ENCODE peak calls at places on chromosomes 7 and 10, in ten cellular contexts. S, O, X, U, I, F, N, Y, Z and W are unnamed samples.

GRCh38 chr7:143375298-143376034 is 5.7 kb upstream of the ZYX start:
- DNase-seq in Z (no peak), Y (no peak), N (no peak), I (no peak), X (no peak), U (no peak), O (peak; percentile 48), S (no peak), F (no peak), W (no peak)

GRCh38 chr10:69295027-69295426 is 16.7 kb downstream of the HK1 start:
- DNase-seq in F (no peak), I (no peak), Z (no peak), X (no peak), S (no peak), N (no peak), O (no peak), U (no peak), Y (no peak), W (no peak)

GRCh38 chr7:27697861-27698430 is 35.3 kb upstream of the HIBADH start:
- DNase-seq in Z (no peak), O (no peak), U (peak; percentile 52), N (no peak), I (peak; percentile 39), S (no peak), F (no peak), X (no peak), Y (no peak), W (peak; percentile 44)

GRCh38 chr10:32948451-32948850 is 9.6 kb downstream of the ITGB1 start:
- DNase-seq in X (no peak), Y (no peak), O (no peak), U (no peak), I (peak; percentile 87), N (no peak), S (no peak), F (no peak), Z (no peak), W (no peak)

GRCh38 chr10:86936661-86937501 is 20.5 kb downstream of the MMRN2 start:
- DNase-seq in I (no peak), U (no peak), F (peak; percentile 25), O (peak; percentile 59), N (peak; percentile 75), X (no peak), Y (no peak), S (no peak), Z (peak; percentile 55), W (peak; percentile 63)

GRCh38 chr10:62453274-62453673 is 79.1 kb downstream of the ZNF365 start:
- DNase-seq in N (no peak), Z (no peak), S (no peak), F (no peak), X (no peak), Y (no peak), O (no peak), I (no peak), U (no peak), W (no peak)

GRCh38 chr10:17805921-17806577 is 3.1 kb upstream of the MRC1 start:
- DNase-seq in S (peak; percentile 24), I (no peak), X (no peak), Y (no peak), U (peak; percentile 47), F (no peak), O (peak; percentile 66), N (no peak), Z (no peak), W (no peak)

GRCh38 chr7:100545636-100546128 is 6.7 kb downstream of the AGFG2 start:
- DNase-seq in F (peak; percentile 88), N (no peak), X (no peak), I (peak; percentile 95), Y (no peak), O (peak; percentile 85), U (peak; percentile 91), Z (peak; percentile 94), S (peak; percentile 71), W (peak; percentile 94)

GRCh38 chr10:57979986-57980385 is 287.7 kb downstream of the IPMK start:
- DNase-seq in I (no peak), N (no peak), O (no peak), U (no peak), X (no peak), Y (no peak), S (no peak), Z (no peak), F (no peak), W (peak; percentile 64)

GRCh38 chr7:41693150-41693997 is 9.5 kb downstream of the INHBA start:
- DNase-seq in Y (no peak), S (no peak), U (no peak), N (no peak), Z (no peak), O (no peak), I (no peak), X (no peak), F (no peak), W (peak; percentile 83)

GRCh38 chr7:47653550-47654351 is 71.8 kb upstream of the TNS3 start:
- DNase-seq in Y (no peak), N (no peak), X (no peak), Z (peak; percentile 67), U (no peak), F (peak; percentile 66), O (peak; percentile 66), S (peak; percentile 15), I (no peak), W (no peak)

DNA sequence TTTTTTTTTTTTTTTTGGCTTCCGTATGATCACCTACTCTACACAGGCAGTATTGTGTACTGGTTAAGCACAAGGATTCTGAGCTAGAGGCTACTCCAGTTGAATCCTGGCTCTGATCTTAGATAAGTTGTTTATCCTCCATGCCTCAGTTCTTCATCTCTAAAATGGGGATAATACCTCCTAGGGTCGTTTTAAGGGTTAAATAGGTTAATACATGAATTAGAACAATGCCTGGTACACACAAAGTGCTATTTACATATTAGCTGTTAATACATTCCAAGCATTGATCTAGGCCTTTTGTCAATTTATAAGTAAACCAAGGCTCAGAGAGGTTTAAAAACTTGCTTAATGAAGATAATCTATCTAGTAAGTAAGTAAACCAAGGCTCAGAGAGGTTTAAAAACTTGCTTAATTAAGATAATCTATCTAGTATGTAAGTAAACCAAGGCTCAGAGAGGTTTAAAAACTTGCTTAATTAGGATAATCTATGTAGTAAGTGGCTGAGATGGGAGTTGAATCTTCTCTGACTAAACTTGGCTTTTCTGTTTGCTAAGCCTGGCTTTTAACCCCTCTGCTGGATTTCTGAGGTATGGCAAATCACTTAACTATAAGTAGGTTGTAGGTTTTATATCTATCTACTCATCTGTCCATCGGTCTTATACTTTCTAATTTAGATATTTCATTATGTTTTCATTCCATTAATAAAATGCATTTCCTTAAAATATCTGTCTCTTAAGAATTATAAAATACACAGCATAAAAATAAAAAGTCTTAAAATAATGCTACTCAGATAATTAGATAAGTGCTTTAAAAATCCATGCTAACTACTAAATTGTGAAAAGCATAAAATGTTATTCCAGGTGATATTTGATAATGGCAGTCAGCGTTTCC is 59.2 kb downstream of the ST7 start:
- DNase-seq in F (peak; percentile 51), N (no peak), Y (no peak), X (no peak), O (no peak), U (peak; percentile 84), S (peak; percentile 70), Z (peak; percentile 64), I (peak; percentile 22), W (peak; percentile 79)
- TF ChIP-seq CTCF in F (peak; percentile 62), N (no peak), Y (no peak), X (no peak), O (peak; percentile 73), U (peak; percentile 53), S (peak; percentile 46), Z (peak; percentile 47), I (peak; percentile 14), W (peak; percentile 61)

DNA sequence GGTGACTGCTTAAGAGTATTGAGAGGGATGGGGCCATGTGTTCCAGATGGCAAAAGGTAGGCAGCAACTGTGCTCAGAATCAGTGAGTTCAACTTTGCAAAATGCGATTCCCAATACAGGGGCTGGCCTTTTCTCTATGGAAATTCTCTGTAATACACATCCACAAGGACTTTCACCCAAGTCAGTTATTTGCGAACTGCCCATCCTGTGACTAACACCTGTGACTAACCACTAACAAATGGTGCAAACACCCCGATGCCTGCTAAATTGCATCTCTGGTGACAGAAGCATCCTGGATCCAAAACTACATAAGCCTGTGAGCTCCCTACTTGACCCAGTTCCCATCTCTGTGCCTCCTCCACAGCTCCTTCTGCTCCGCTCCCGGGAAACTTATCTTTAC is 9.0 kb upstream of the CUZD1 start:
- DNase-seq in U (no peak), X (no peak), N (no peak), Z (peak; percentile 69), Y (no peak), F (peak; percentile 58), I (no peak), S (no peak), O (no peak), W (peak; percentile 53)
- H3K4me3 ChIP-seq in U (no peak overlapping the region), X (no peak overlapping the region), N (no peak overlapping the region), Z (no peak overlapping the region), Y (no peak overlapping the region), F (no peak overlapping the region), I (no peak overlapping the region), S (no peak overlapping the region), O (no peak overlapping the region), W (no peak overlapping the region)

DNA sequence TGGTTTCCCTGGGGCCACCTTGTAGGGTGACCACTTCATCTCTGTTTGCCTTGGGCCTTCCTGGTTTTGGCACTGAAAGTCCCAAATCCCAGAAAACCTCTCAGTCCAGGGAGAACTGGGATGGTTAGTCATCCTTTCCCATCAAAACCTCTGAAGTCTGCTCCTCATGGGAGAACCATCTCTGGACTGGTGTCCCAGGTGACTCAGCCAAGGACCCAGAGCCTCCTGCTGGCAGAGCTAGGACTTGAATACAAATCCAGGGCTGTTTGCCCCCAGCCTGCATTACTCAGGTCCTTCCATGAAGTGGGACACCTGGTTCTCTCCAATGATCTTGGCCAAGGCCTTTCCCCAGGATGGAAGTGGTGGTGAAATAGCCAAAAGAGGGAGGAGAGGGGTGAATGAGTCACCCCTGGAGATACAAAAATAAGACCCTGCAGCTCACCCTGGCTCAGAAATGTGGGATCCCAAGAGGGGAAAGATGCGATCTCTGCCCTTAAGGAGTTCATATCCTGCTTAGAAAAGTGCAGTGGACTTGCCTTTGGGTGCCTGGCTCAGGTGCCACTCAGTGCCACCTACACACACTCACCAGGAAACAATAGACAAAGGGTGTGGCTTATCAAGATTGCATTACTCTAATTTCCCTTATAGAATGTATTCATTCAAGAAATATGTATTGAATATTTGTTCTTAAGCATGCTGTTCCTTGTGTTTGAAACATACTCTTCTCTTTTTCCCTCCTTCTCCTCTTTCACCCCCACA is 22.0 kb downstream of the ADRA2A start:
- DNase-seq in Z (no peak), O (no peak), F (no peak), I (no peak), N (peak; percentile 40), S (no peak), U (peak; percentile 12), Y (no peak), X (no peak), W (peak; percentile 1)
- TF ChIP-seq CTCF in Z (peak; percentile 12), O (peak; percentile 50), F (peak; percentile 17), I (peak; percentile 17), N (no peak), S (no peak), U (peak; percentile 14), Y (no peak), X (no peak), W (peak; percentile 18)

DNA sequence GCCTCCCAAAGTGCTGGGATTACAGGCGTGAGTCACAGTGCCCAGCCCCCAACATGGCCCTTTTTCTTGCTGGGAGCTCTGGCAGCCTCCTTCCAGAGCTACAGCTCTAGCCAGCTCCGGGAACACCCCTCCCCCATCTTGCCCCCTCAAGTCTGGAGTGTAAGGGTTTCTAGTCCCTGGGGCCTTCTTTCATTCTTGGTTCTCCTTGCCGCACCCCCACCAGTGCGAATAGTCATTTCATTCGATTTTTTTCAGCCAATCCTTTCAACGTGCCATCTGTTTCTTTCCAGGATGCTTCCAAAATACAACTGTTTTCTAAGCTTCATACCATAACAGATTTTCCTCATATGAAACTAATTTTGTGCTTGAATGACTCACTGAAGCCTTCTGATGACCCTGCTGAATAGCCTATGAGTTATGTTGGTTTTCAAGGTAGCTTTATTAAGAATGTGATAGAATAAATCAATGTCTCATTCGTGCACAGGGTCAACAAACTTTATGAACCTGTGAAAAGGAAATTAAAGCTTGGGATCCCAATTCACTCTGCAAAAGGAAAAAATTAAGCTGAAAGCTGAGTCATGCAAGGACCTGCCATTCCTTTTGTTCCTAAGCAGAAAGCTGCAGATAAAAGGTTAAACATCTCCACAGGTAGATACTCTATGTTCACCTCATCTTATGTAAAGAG is 38.6 kb downstream of the CDC14C start:
- DNase-seq in I (no peak), O (peak; percentile 44), X (no peak), Y (no peak), N (no peak), S (no peak), F (no peak), Z (peak; percentile 18), U (no peak), W (no peak)
- H3K4me3 ChIP-seq in I (no peak overlapping the region), O (no peak overlapping the region), X (no peak overlapping the region), Y (no peak overlapping the region), N (no peak overlapping the region), S (no peak overlapping the region), F (no peak overlapping the region), Z (no peak overlapping the region), U (no peak overlapping the region), W (no peak overlapping the region)